ENCODE peak calls at places on chromosome 9, in four cellular contexts. One of them, this sample, is unnamed.

GRCh38 chr9:130860458-130861316 is 25.6 kb downstream of the ABL1 start:
- DNase-seq in NAMALWA: no peak
- DNase-seq in WTC11: no peak
- DNase-seq in GM04504: peak; percentile 90
- DNase-seq in this sample: peak; percentile 83

GRCh38 chr9:22211588-22212360 is 202.7 kb upstream of the CDKN2B start:
- DNase-seq in GM04504: peak; percentile 81
- DNase-seq in NAMALWA: no peak
- DNase-seq in WTC11: no peak
- DNase-seq in this sample: peak; percentile 69

GRCh38 chr9:68560131-68560844 is 19.6 kb upstream of the TMEM252 start:
- DNase-seq in NAMALWA: peak; percentile 74
- DNase-seq in GM04504: no peak
- DNase-seq in WTC11: peak; percentile 83
- DNase-seq in this sample: peak; percentile 39

GRCh38 chr9:32590898-32591297 is 17.9 kb upstream of the NDUFB6 start:
- DNase-seq in WTC11: no peak
- DNase-seq in NAMALWA: no peak
- DNase-seq in GM04504: no peak
- DNase-seq in this sample: no peak

GRCh38 chr9:136611606-136612005 is 51.1 kb upstream of the EGFL7 start:
- DNase-seq in GM04504: no peak
- DNase-seq in WTC11: no peak
- DNase-seq in NAMALWA: no peak
- DNase-seq in this sample: no peak

GRCh38 chr9:13688990-13689600 is 409.6 kb upstream of the MPDZ start:
- DNase-seq in NAMALWA: no peak
- DNase-seq in GM04504: no peak
- DNase-seq in WTC11: peak; percentile 12
- DNase-seq in this sample: no peak

GRCh38 chr9:116837038-116837998 is 150.2 kb downstream of the TRIM32 start:
- DNase-seq in NAMALWA: no peak
- DNase-seq in GM04504: no peak
- DNase-seq in WTC11: no peak
- DNase-seq in this sample: no peak

GRCh38 chr9:117665601-117666377 is 38.4 kb upstream of the TLR4 start:
- DNase-seq in WTC11: no peak
- DNase-seq in GM04504: no peak
- DNase-seq in NAMALWA: no peak
- DNase-seq in this sample: no peak

GRCh38 chr9:131418143-131419028 is 24.5 kb downstream of the PRRC2B start:
- DNase-seq in NAMALWA: peak; percentile 39
- DNase-seq in WTC11: no peak
- DNase-seq in GM04504: no peak
- DNase-seq in this sample: no peak

GRCh38 chr9:134396825-134397224 is 70.6 kb downstream of the RXRA start:
- DNase-seq in GM04504: no peak
- DNase-seq in NAMALWA: no peak
- DNase-seq in WTC11: no peak
- DNase-seq in this sample: no peak

GRCh38 chr9:109974143-109974917 is 194.3 kb downstream of the PALM2AKAP2 start:
- DNase-seq in WTC11: no peak
- DNase-seq in NAMALWA: peak; percentile 55
- DNase-seq in GM04504: no peak
- DNase-seq in this sample: no peak

GRCh38 chr9:99092643-99093491 is 12.0 kb upstream of the TGFBR1 start:
- DNase-seq in GM04504: no peak
- DNase-seq in WTC11: no peak
- DNase-seq in NAMALWA: no peak
- DNase-seq in this sample: no peak

GRCh38 chr9:90114641-90115040 is 509.8 kb downstream of the GADD45G start:
- DNase-seq in NAMALWA: no peak
- DNase-seq in WTC11: no peak
- DNase-seq in GM04504: no peak
- DNase-seq in this sample: no peak

GRCh38 chr9:94817291-94818195 is 91.0 kb downstream of the AOPEP start:
- DNase-seq in WTC11: no peak
- DNase-seq in GM04504: no peak
- DNase-seq in NAMALWA: no peak
- DNase-seq in this sample: no peak

GRCh38 chr9:71683598-71684235 is 84.6 kb downstream of the CEMIP2 start:
- DNase-seq in NAMALWA: no peak
- DNase-seq in WTC11: peak; percentile 37
- DNase-seq in GM04504: no peak
- DNase-seq in this sample: no peak

GRCh38 chr9:120336021-120336752 is 243.8 kb downstream of the CDK5RAP2 start:
- DNase-seq in NAMALWA: no peak
- DNase-seq in WTC11: no peak
- DNase-seq in GM04504: no peak
- DNase-seq in this sample: no peak

This sample was measured in AG04450.